ENCODE peak calls at places on chromosome 10, in six cellular contexts. M is frontal cortex, G is mesothelial cell of epicardium, O is kidney glomerular epithelial cell, C is PC-3, Z is GM23248. S is an unnamed sample.

GRCh38 chr10:110641256-110641655 is 2.9 kb upstream of the RBM20 start:
- DNase-seq in M (no peak), G (no peak), O (peak), Z (no peak), C (peak), S (no peak)

GRCh38 chr10:28632597-28632940 is 44.8 kb upstream of the BAMBI start:
- DNase-seq in Z (no peak), M (no peak), C (peak), O (no peak), G (no peak), S (no peak)

GRCh38 chr10:91598211-91598981 is 34.5 kb downstream of the PPP1R3C start:
- DNase-seq in C (peak), Z (peak), O (peak), G (no peak), M (no peak), S (no peak)

GRCh38 chr10:87546971-87547413 is 42.3 kb downstream of the MINPP1 start:
- DNase-seq in C (peak), Z (peak), M (no peak), O (no peak), G (no peak), S (no peak)

GRCh38 chr10:102649770-102650654 is 5.7 kb downstream of the TRIM8 start:
- DNase-seq in M (no peak), C (no peak), O (no peak), Z (no peak), G (no peak), S (no peak)

GRCh38 chr10:86377797-86378146 is 11.2 kb upstream of the GRID1 start:
- DNase-seq in Z (no peak), C (no peak), G (no peak), M (no peak), O (no peak), S (peak)

GRCh38 chr10:98267894-98268693 is at the start of gene LOXL4:
- DNase-seq in M (peak), Z (peak), C (peak), G (no peak), O (no peak), S (no peak)

GRCh38 chr10:12488626-12489025 is 139.3 kb downstream of the CAMK1D start:
- DNase-seq in M (no peak), C (no peak), O (no peak), Z (no peak), G (no peak), S (no peak)

GRCh38 chr10:128539784-128540759 is 413.8 kb upstream of the MKI67 start:
- DNase-seq in G (no peak), M (no peak), Z (no peak), C (no peak), O (no peak), S (no peak)

GRCh38 chr10:91409069-91409868 is 875 bp upstream of the HECTD2 start:
- DNase-seq in C (peak), G (peak), Z (peak), M (peak), O (peak), S (no peak)

S was measured in H1.